ENCODE peak calls at places on chromosomes 2 and 18, in six cellular contexts. One of them, this sample, is unnamed.

GRCh38 chr2:150571121-150571520 is 83.7 kb upstream of the RND3 start:
- DNase-seq in A549: no peak
- DNase-seq in K562: no peak
- DNase-seq in endothelial cell of umbilical vein: no peak
- DNase-seq in GM12878: no peak
- DNase-seq in HepG2: no peak
- DNase-seq in this sample: no peak

GRCh38 chr2:55720417-55720816 is 26.8 kb upstream of the PNPT1 start:
- DNase-seq in A549: no peak
- DNase-seq in K562: no peak
- DNase-seq in endothelial cell of umbilical vein: no peak
- DNase-seq in GM12878: no peak
- DNase-seq in HepG2: no peak
- DNase-seq in this sample: no peak

GRCh38 chr2:109450574-109451265 is 163.0 kb downstream of the SEPTIN10 start:
- DNase-seq in A549: no peak
- DNase-seq in K562: no peak
- DNase-seq in endothelial cell of umbilical vein: no peak
- DNase-seq in GM12878: no peak
- DNase-seq in HepG2: no peak
- DNase-seq in this sample: no peak

GRCh38 chr2:187774551-187775071 is 220.4 kb upstream of the TFPI start:
- DNase-seq in A549: no peak
- DNase-seq in K562: no peak
- DNase-seq in endothelial cell of umbilical vein: peak
- DNase-seq in GM12878: no peak
- DNase-seq in HepG2: no peak
- DNase-seq in this sample: no peak

GRCh38 chr18:28161608-28162599 is 15.0 kb downstream of the CDH2 start:
- DNase-seq in A549: peak
- DNase-seq in K562: no peak
- DNase-seq in endothelial cell of umbilical vein: no peak
- DNase-seq in GM12878: no peak
- DNase-seq in HepG2: peak
- DNase-seq in this sample: no peak

GRCh38 chr2:140338827-140339226 is 1558.6 kb upstream of the NXPH2 start:
- DNase-seq in A549: no peak
- DNase-seq in K562: no peak
- DNase-seq in endothelial cell of umbilical vein: no peak
- DNase-seq in GM12878: no peak
- DNase-seq in HepG2: no peak
- DNase-seq in this sample: no peak

GRCh38 chr2:79860233-79861058 is 347.6 kb downstream of the CTNNA2 start:
- DNase-seq in A549: peak
- DNase-seq in K562: peak
- DNase-seq in endothelial cell of umbilical vein: no peak
- DNase-seq in GM12878: no peak
- DNase-seq in HepG2: peak
- DNase-seq in this sample: peak

GRCh38 chr2:30666307-30666874 is 140.9 kb downstream of the CAPN13 start:
- DNase-seq in A549: peak
- DNase-seq in K562: peak
- DNase-seq in endothelial cell of umbilical vein: peak
- DNase-seq in GM12878: peak
- DNase-seq in HepG2: peak
- DNase-seq in this sample: peak

GRCh38 chr18:79866889-79867574 is 69.3 kb downstream of the KCNG2 start:
- DNase-seq in A549: peak
- DNase-seq in K562: no peak
- DNase-seq in endothelial cell of umbilical vein: no peak
- DNase-seq in GM12878: no peak
- DNase-seq in HepG2: no peak
- DNase-seq in this sample: no peak

GRCh38 chr2:27807476-27807875 is 36.0 kb downstream of the MRPL33 start:
- DNase-seq in A549: peak
- DNase-seq in K562: peak
- DNase-seq in endothelial cell of umbilical vein: peak
- DNase-seq in GM12878: no peak
- DNase-seq in HepG2: peak
- DNase-seq in this sample: peak

GRCh38 chr18:68298340-68298739 is 416.6 kb downstream of the TMX3 start:
- DNase-seq in A549: no peak
- DNase-seq in K562: no peak
- DNase-seq in endothelial cell of umbilical vein: no peak
- DNase-seq in GM12878: no peak
- DNase-seq in HepG2: no peak
- DNase-seq in this sample: no peak

GRCh38 chr2:9342659-9343058 is 80.7 kb downstream of the ITGB1BP1 start:
- DNase-seq in A549: no peak
- DNase-seq in K562: no peak
- DNase-seq in endothelial cell of umbilical vein: no peak
- DNase-seq in GM12878: no peak
- DNase-seq in HepG2: no peak
- DNase-seq in this sample: no peak

GRCh38 chr2:135844285-135844985 is 7.5 kb upstream of the LCT start:
- DNase-seq in A549: no peak
- DNase-seq in K562: no peak
- DNase-seq in endothelial cell of umbilical vein: no peak
- DNase-seq in GM12878: no peak
- DNase-seq in HepG2: no peak
- DNase-seq in this sample: no peak

GRCh38 chr18:48402953-48403352 is 6.2 kb downstream of the ZBTB7C start:
- DNase-seq in A549: no peak
- DNase-seq in K562: no peak
- DNase-seq in endothelial cell of umbilical vein: no peak
- DNase-seq in GM12878: no peak
- DNase-seq in HepG2: no peak
- DNase-seq in this sample: no peak

GRCh38 chr18:53944721-53945120 is 279.7 kb downstream of the MBD2 start:
- DNase-seq in A549: peak
- DNase-seq in K562: peak
- DNase-seq in endothelial cell of umbilical vein: no peak
- DNase-seq in GM12878: no peak
- DNase-seq in HepG2: no peak
- DNase-seq in this sample: peak

GRCh38 chr2:10537522-10538195 is 89.5 kb upstream of the ODC1 start:
- DNase-seq in A549: no peak
- DNase-seq in K562: no peak
- DNase-seq in endothelial cell of umbilical vein: no peak
- DNase-seq in GM12878: no peak
- DNase-seq in HepG2: no peak
- DNase-seq in this sample: peak

GRCh38 chr18:3159830-3160229 is 59.9 kb downstream of the MYOM1 start:
- DNase-seq in A549: no peak
- DNase-seq in K562: no peak
- DNase-seq in endothelial cell of umbilical vein: no peak
- DNase-seq in GM12878: no peak
- DNase-seq in HepG2: no peak
- DNase-seq in this sample: no peak

GRCh38 chr2:149008381-149008780 is 30.1 kb upstream of the LYPD6B start:
- DNase-seq in A549: no peak
- DNase-seq in K562: no peak
- DNase-seq in endothelial cell of umbilical vein: no peak
- DNase-seq in GM12878: no peak
- DNase-seq in HepG2: no peak
- DNase-seq in this sample: no peak

GRCh38 chr18:68017385-68017784 is 500.9 kb upstream of the DSEL start:
- DNase-seq in A549: peak
- DNase-seq in K562: no peak
- DNase-seq in endothelial cell of umbilical vein: no peak
- DNase-seq in GM12878: no peak
- DNase-seq in HepG2: no peak
- DNase-seq in this sample: no peak

GRCh38 chr18:10497350-10497749 is 28.5 kb upstream of the NAPG start:
- DNase-seq in A549: no peak
- DNase-seq in K562: no peak
- DNase-seq in endothelial cell of umbilical vein: peak
- DNase-seq in GM12878: no peak
- DNase-seq in HepG2: no peak
- DNase-seq in this sample: no peak

DNA sequence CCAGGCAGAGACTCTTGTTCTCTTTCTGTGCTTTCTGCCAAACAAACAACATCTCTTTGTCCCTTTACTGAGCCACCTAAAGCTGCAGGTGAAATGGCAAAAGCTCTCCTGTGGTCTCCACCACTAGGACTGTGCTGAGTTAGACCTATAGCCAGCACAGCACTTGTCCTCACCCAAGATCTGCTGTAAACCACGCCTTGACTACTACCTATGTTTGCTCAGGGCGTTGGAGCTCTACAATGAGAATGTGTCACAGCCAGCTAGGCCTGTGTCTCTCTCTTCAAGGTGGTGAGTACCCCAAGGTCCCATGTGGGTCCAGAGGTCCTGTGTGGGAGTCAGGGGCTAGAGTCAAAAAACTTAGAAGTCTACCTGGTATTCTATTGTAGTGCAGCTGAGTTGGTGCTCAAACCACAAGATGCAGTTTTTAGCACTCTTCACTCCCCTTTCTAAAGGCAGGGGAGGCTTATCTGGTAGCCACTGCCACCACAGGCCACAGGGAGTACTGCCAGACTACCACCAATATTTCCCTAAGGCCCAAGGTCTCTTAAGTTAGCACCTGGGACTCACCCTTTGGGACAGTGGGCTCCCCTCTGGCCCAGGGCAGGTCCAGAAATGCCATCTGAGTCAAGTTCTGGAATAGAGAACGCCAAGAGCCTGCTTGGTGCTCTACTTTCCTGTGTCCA is 96.8 kb upstream of the RPRM start:
- DNase-seq in A549: peak
- DNase-seq in K562: no peak
- DNase-seq in endothelial cell of umbilical vein: no peak
- DNase-seq in GM12878: no peak
- DNase-seq in HepG2: no peak
- DNase-seq in this sample: peak
- TF ChIP-seq MYC in A549: no peak
- TF ChIP-seq MYC in K562: no peak
- TF ChIP-seq MYC in endothelial cell of umbilical vein: no peak
- TF ChIP-seq MYC in GM12878: no peak
- TF ChIP-seq MYC in HepG2: no peak
- TF ChIP-seq MYC in this sample: no peak

DNA sequence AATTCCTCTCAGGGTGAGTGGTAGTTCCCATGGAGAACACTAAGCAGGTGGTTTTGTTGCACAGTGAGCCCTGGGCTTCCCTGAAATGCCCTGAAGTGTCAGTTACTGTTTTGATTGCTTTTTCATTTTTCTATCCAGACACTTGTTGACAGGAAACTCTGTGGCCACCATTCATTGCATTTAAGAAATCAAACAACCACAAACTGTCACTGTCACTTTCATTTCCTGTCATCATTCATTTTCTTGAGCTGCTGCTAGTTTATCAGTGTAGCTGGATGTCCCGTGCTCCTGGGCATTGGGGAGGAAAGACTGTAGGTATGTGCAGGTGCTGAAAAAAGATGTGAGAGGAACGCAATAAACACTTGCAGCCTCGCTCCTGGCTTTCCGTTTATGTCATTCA is 891.6 kb upstream of the ZEB2 start:
- DNase-seq in A549: no peak
- DNase-seq in K562: peak
- DNase-seq in endothelial cell of umbilical vein: no peak
- DNase-seq in GM12878: peak
- DNase-seq in HepG2: no peak
- DNase-seq in this sample: peak
- TF ChIP-seq MAX in A549: no peak
- TF ChIP-seq MAX in K562: no peak
- TF ChIP-seq MAX in endothelial cell of umbilical vein: no peak
- TF ChIP-seq MAX in GM12878: no peak
- TF ChIP-seq MAX in HepG2: no peak
- TF ChIP-seq MAX in this sample: no peak

GRCh38 chr2:11802782-11803191 is 56.4 kb downstream of the LPIN1 start:
- DNase-seq in A549: no peak
- DNase-seq in K562: no peak
- DNase-seq in endothelial cell of umbilical vein: no peak
- DNase-seq in GM12878: no peak
- DNase-seq in HepG2: no peak
- DNase-seq in this sample: no peak
- TF ChIP-seq MYC in A549: no peak
- TF ChIP-seq MYC in K562: no peak
- TF ChIP-seq MYC in endothelial cell of umbilical vein: no peak
- TF ChIP-seq MYC in GM12878: no peak
- TF ChIP-seq MYC in HepG2: no peak
- TF ChIP-seq MYC in this sample: no peak

GRCh38 chr2:20184067-20184938 is 40.6 kb downstream of the SDC1 start:
- DNase-seq in A549: peak
- DNase-seq in K562: no peak
- DNase-seq in endothelial cell of umbilical vein: no peak
- DNase-seq in GM12878: no peak
- DNase-seq in HepG2: peak
- DNase-seq in this sample: peak
- TF ChIP-seq MAX in A549: peak
- TF ChIP-seq MAX in K562: no peak
- TF ChIP-seq MAX in endothelial cell of umbilical vein: no peak
- TF ChIP-seq MAX in GM12878: no peak
- TF ChIP-seq MAX in HepG2: peak
- TF ChIP-seq MAX in this sample: no peak

DNA sequence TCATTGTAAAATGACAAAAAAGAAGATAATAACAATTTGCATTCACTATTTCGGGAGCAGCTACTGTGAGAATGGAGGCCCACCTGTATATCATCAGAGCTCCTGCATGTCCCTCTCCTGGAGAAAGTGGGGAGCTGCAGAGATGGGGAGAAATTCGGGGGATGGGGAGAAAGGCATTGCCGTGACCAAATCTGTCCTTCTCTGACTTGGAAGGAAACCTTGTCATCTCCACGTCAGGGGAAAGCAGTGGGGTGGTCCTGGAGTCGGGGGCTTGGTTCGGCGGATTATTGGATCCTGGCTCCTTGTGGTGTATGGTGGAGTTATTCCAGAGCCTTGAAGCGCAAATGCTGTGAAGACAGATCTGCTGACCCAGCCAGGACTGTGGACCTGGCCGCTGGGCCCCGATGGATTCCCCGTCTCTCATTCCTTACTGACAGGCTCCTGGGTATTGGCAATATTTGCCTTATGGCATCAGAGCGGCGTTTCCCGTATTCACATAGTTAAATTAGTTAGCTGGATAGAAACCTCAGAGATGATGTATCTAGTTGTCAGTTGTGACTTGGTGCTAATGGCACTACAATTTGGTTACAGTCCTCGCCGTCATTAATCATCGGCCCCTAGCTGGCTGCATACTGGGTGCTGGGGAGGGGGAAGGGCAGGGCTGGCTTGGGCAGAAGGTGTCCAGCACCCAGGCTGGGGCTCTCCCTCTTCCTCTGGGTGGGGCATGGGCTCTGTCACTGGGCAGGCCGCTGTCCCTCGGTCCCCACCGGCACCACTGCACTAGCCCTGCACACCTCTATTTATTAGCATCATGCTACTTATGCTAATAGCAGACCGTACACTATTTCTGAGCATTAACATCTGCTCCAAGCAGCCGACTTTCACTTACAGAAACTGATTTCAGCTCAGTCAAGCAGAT is 31.7 kb downstream of the CELF4 start:
- DNase-seq in A549: no peak
- DNase-seq in K562: no peak
- DNase-seq in endothelial cell of umbilical vein: no peak
- DNase-seq in GM12878: no peak
- DNase-seq in HepG2: no peak
- DNase-seq in this sample: no peak
- TF ChIP-seq MYC in A549: no peak
- TF ChIP-seq MYC in K562: no peak
- TF ChIP-seq MYC in endothelial cell of umbilical vein: no peak
- TF ChIP-seq MYC in GM12878: no peak
- TF ChIP-seq MYC in HepG2: no peak
- TF ChIP-seq MYC in this sample: no peak

This sample was measured in NB4.